ENCODE peak calls at places on chromosomes 7 and 10, in six cellular contexts. I is effector memory CD4-positive, alpha-beta T cell; E is uterus; H is neuronal stem cell; X is tibial artery; J is cardiac muscle cell. T is an unnamed sample.

GRCh38 chr7:138565451-138566114 is 105.5 kb downstream of the TRIM24 start:
- DNase-seq in X (no peak), I (no peak), E (no peak), J (peak), H (no peak), T (no peak)

GRCh38 chr7:130421685-130422084 is 19.1 kb downstream of the CEP41 start:
- DNase-seq in X (no peak), I (no peak), J (peak), H (no peak), E (no peak), T (peak)

GRCh38 chr10:33134011-33134751 is 176.2 kb upstream of the ITGB1 start:
- DNase-seq in I (peak), H (no peak), E (no peak), J (peak), X (peak), T (no peak)

GRCh38 chr7:16652888-16653287 is 6.9 kb downstream of the BZW2 start:
- DNase-seq in H (no peak), I (no peak), E (no peak), X (no peak), J (no peak), T (no peak)

GRCh38 chr10:71258446-71259145 is 46.2 kb downstream of the UNC5B start:
- DNase-seq in H (no peak), X (no peak), E (no peak), I (no peak), J (no peak), T (no peak)

GRCh38 chr10:100186813-100187212 is 984 bp upstream of the ERLIN1 start:
- DNase-seq in I (no peak), X (no peak), J (no peak), H (no peak), E (no peak), T (peak)

GRCh38 chr10:126063353-126063791 is 167.0 kb downstream of the FANK1 start:
- DNase-seq in X (no peak), E (no peak), H (no peak), I (no peak), J (peak), T (no peak)

GRCh38 chr7:114630186-114630824 is 215.7 kb downstream of the FOXP2 start:
- DNase-seq in I (no peak), X (no peak), E (no peak), J (no peak), H (peak), T (no peak)

GRCh38 chr10:17199351-17199804 is 2.1 kb downstream of the TRDMT1 start:
- DNase-seq in J (peak), I (no peak), E (no peak), X (no peak), H (no peak), T (no peak)

GRCh38 chr10:27614776-27615175 is 110.7 kb downstream of the RAB18 start:
- DNase-seq in H (no peak), X (no peak), J (no peak), E (no peak), I (no peak), T (no peak)

GRCh38 chr7:70554646-70555045 is 577.3 kb upstream of the GALNT17 start:
- DNase-seq in H (no peak), J (no peak), X (no peak), E (no peak), I (no peak), T (no peak)

GRCh38 chr10:78972160-78972946 is 96.4 kb upstream of the ZMIZ1 start:
- DNase-seq in I (no peak), X (peak), J (peak), E (peak), H (peak), T (no peak)

GRCh38 chr10:116255931-116256748 is 16.9 kb downstream of the GFRA1 start:
- DNase-seq in H (no peak), I (no peak), X (no peak), E (no peak), J (no peak), T (no peak)

GRCh38 chr7:28410628-28411578 is 1.4 kb upstream of the CREB5 start:
- DNase-seq in E (peak), H (peak), J (peak), X (peak), I (no peak), T (no peak)

GRCh38 chr10:102120987-102121738 is 995 bp upstream of the LDB1 start:
- DNase-seq in E (peak), H (peak), I (no peak), J (peak), X (peak), T (no peak)

GRCh38 chr10:118808601-118809371 is 54.0 kb upstream of the CACUL1 start:
- DNase-seq in H (no peak), X (no peak), E (no peak), J (no peak), I (no peak), T (no peak)

GRCh38 chr10:29669149-29669548 is 34.4 kb upstream of the SVIL start:
- DNase-seq in E (no peak), J (peak), I (no peak), H (no peak), X (no peak), T (no peak)

GRCh38 chr10:88161070-88161469 is 297.6 kb downstream of the PTEN start:
- DNase-seq in E (no peak), H (no peak), J (no peak), X (no peak), I (no peak), T (no peak)

GRCh38 chr7:76091506-76091905 is 43.6 kb downstream of the MDH2 start:
- DNase-seq in H (no peak), J (no peak), X (no peak), I (no peak), E (no peak), T (peak)

GRCh38 chr7:144792050-144792449 is 43.8 kb downstream of the TPK1 start:
- DNase-seq in X (no peak), J (no peak), E (no peak), H (no peak), I (no peak), T (no peak)

GRCh38 chr10:73577788-73578187 is 13.4 kb downstream of the USP54 start:
- DNase-seq in J (peak), H (no peak), E (peak), X (peak), I (no peak), T (no peak)

GRCh38 chr7:23956769-23957556 is 246.9 kb downstream of the STK31 start:
- DNase-seq in E (no peak), H (no peak), I (no peak), X (no peak), J (peak), T (no peak)

GRCh38 chr7:95684505-95684904 is 87.8 kb upstream of the DYNC1I1 start:
- DNase-seq in J (no peak), I (no peak), H (no peak), E (no peak), X (no peak), T (no peak)

GRCh38 chr10:3834410-3834809 is 49.4 kb upstream of the KLF6 start:
- DNase-seq in I (no peak), J (no peak), X (no peak), E (no peak), H (no peak), T (no peak)

GRCh38 chr10:3838723-3839437 is 53.9 kb upstream of the KLF6 start:
- DNase-seq in J (no peak), I (no peak), E (no peak), X (no peak), H (no peak), T (no peak)

GRCh38 chr10:3836222-3836820 is 51.3 kb upstream of the KLF6 start:
- DNase-seq in J (no peak), I (no peak), X (no peak), H (no peak), E (no peak), T (no peak)

GRCh38 chr10:3837909-3838722 is 53.1 kb upstream of the KLF6 start:
- DNase-seq in X (no peak), J (no peak), I (no peak), E (no peak), H (no peak), T (no peak)

GRCh38 chr10:3835770-3836169 is 50.8 kb upstream of the KLF6 start:
- DNase-seq in E (no peak), J (no peak), H (no peak), X (no peak), I (no peak), T (no peak)
- H3K27ac ChIP-seq in E (no peak), J (no peak), H (no peak), X (no peak), I (no peak), T (no peak)

DNA sequence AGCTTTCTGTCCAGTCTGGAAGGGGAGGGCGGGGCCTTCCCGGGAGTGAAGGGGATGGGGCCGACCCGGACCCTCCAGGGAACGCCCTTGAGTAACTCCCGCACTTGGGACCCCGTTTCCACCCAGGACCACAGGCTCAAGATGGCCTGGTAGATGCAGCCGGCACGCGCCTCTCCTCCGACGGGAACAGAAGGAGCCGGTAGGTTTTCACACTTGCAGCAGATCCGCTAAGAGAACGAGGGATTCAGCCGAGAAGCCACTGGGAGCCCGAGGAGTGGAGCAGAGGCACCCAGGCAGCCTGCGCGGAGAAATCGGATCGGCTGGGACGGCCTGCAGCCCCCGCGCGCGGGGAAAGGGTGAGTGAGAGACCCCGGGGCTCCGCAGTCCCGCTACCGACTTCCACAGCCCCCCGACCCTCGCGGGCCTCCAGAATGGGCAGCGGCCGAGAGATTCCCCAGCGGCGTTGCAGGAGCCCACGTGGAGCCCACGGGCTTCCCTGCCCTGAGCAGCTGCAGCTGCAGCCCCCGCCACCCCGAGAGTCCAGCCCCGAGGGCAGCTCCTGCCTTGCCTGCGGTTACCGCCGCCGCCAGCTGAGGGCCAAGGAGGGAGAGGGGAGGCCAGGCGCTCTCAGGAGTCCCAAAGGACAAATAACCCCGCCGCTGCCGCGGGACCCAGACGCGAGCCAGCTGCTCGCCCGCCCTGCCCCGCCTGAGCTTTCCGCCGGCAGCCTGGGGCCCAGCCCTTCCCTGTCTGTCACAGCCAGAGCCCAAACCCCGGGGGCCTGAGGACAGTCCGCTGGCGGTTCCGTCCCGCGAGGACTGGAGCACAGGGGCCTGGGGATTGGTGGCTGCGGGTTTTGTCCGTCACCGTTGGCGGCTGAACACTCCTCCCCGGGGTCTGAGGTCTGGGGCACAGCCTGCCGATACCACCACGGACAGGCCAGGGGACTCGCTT is 21.8 kb downstream of the IFT22 start:
- DNase-seq in J (peak), I (no peak), X (no peak), E (no peak), H (no peak), T (no peak)
- H3K27ac ChIP-seq in J (no peak), I (no peak), X (no peak), E (no peak), H (no peak), T (no peak)

DNA sequence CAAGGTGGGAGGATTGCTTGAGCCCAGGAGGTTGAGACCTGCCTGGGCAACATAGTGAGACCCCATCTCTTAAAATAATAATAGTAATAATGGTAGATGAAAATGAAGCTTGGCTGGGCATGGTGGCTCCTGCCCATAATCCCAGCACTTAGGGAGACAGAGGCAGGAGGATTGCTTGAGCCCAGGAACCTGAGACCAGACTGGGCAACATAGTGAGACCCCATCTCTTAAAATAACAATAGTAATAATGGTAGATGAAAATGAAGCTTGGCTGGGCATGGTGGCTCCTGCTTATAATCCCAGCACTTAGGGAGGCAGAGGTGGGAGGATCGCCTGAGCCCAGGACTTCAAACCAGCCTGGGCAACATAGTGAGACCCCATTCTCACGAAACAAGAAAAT is 49.5 kb upstream of the LMTK2 start:
- DNase-seq in I (no peak), H (no peak), E (no peak), J (no peak), X (no peak), T (no peak)
- H3K27ac ChIP-seq in I (no peak), H (no peak), E (no peak), J (no peak), X (no peak), T (no peak)

DNA sequence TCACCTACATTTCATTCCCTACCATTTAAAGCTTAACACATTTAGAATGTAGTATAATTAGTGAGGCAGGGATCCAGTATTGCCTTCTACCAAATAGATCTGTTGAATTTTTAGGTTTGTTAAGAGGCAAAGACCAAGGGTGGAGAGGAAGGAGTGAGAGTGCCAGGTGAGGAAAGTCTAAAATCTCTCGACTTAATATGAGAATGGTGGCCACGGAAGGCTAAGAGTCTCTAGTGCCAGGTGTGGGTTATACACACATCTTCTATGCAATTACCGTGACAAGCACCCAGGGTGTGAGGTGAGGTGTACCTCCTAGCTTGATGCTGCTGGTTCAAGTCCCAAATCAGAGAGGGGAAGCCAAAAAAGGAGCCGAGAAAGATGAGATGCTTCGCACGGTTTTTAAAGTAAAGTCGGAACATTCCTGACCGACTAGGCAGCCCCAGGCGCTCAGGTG is 439 bp downstream of the IQUB start:
- DNase-seq in E (no peak), J (no peak), X (no peak), H (no peak), I (no peak), T (peak)
- H3K27ac ChIP-seq in E (peak), J (no peak), X (peak), H (no peak), I (peak), T (no peak)

T was measured in MM.1S.